ENCODE peak calls at places on chromosomes 3 and 15, in four cellular contexts. W, M, H and R are unnamed samples.

GRCh38 chr15:60477991-60478632 is 830 bp downstream of the ICE2 start:
- DNase-seq in M (no peak), W (peak; percentile 51), H (no peak), R (peak; percentile 47)

GRCh38 chr3:78804251-78805037 is 963.4 kb downstream of the ROBO1 start:
- DNase-seq in W (peak; percentile 77), M (no peak), H (peak; percentile 21), R (peak; percentile 63)

GRCh38 chr3:46693038-46693896 is at the start of gene ALS2CL:
- DNase-seq in H (peak; percentile 54), W (no peak), M (no peak), R (peak; percentile 55)

GRCh38 chr3:119776304-119776703 is 5.6 kb upstream of the NR1I2 start:
- DNase-seq in M (no peak), W (no peak), H (no peak), R (no peak)

GRCh38 chr3:56522374-56522773 is 34.6 kb upstream of the CCDC66 start:
- DNase-seq in H (no peak), M (no peak), W (no peak), R (no peak)

GRCh38 chr3:13483286-13483685 is 3.2 kb downstream of the HDAC11 start:
- DNase-seq in M (no peak), W (no peak), H (no peak), R (no peak)

GRCh38 chr15:56821721-56822425 is 88.6 kb upstream of the ZNF280D start:
- DNase-seq in H (peak; percentile 60), M (peak; percentile 48), W (peak; percentile 91), R (peak; percentile 71)

GRCh38 chr3:181868576-181868975 is 156.9 kb downstream of the SOX2 start:
- DNase-seq in H (no peak), M (no peak), W (no peak), R (no peak)

GRCh38 chr3:3633761-3634160 is 165.5 kb upstream of the LRRN1 start:
- DNase-seq in M (no peak), W (peak; percentile 9), H (no peak), R (no peak)

GRCh38 chr3:11136871-11137626 is 17.2 kb upstream of the HRH1 start:
- DNase-seq in M (no peak), W (peak; percentile 100), H (peak; percentile 81), R (peak; percentile 95)

GRCh38 chr15:67824157-67824899 is 981 bp upstream of the SKOR1 start:
- DNase-seq in W (no peak), M (no peak), H (no peak), R (no peak)

GRCh38 chr3:111735271-111735758 is 123.8 kb upstream of the PHLDB2 start:
- DNase-seq in H (no peak), W (peak; percentile 100), M (no peak), R (peak; percentile 82)

GRCh38 chr15:68152342-68152741 is 52.8 kb downstream of the CALML4 start:
- DNase-seq in W (no peak), M (no peak), H (no peak), R (no peak)

DNA sequence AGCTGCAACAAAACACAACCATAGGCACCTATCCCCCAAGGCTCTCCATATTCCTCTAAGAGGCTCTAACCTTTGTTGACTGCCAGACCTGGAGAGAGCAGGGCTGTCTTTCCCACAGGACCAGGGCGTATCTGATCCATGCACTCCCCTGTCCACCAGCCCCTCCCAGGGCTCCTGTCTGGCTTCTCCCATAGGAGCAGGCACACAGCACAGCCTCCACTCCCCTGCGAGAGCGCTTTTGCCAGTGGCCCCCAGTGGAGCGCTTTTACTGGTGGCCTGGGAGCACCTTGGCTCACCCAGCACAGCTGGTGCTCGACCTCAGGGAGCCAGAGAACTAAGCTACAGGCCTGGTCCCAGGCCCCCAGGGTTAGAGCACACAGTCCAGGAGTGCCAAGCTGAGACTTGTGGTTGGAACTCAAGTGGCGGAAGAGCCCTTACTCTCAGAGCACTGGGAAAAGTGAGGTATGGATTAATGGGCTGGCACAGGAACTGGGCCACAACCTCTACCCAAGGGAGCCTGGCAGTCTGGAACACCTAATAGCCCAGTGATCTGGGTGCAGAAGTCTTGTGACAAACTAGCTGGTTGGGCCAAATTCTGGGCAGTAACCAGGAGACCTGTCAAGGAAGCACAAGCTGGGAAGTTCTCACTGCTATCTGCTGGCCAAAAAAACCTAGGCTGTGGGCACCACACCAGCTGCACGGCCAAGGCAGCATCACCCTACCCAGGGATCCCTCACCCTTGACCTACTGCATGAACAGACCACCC is 79.6 kb downstream of the PPP2R3A start:
- DNase-seq in M (no peak), H (no peak), W (no peak), R (no peak)
- H3K36me3 ChIP-seq in M (no peaks in the 10 kb centered on the region), H (no peaks in the 10 kb centered on the region), W (peaks cover 20% of the 10 kb centered on the region), R (peaks cover 28% of the 10 kb centered on the region)

DNA sequence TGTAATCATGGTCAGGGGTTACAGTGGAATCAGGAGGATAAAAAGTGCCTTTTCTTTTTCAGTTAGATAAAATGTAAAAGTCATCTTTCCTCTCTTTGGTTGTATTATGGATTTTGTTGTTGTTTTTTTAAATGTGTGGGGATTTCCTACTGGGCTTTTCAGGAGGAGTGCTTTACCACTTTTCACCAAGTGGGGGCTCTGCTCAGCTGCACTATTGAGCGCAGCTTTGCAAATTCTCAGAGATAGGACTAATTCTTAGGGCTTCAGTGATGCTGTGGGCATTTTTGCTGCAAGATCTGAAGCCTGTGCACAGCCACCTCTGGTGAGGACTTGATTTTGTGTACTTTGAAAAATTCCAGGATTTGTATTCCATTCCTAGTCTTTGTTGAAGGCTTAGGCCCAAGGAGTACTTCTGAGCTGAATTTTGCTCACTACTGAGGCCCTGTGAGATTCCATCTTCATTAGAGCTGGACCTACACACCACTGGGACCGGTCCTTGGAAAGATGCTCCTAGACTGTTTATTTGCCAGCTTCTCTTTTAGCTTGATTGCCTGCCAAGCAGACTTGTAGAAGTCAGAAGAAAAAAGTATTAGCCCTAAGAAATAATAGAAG is 7.5 kb downstream of the GNB5 start:
- DNase-seq in H (no peak), M (no peak), W (no peak), R (peak; percentile 69)
- H3K4me3 ChIP-seq in H (no peak overlapping the region), M (no peak overlapping the region), W (no peak overlapping the region), R (no peak overlapping the region)

DNA sequence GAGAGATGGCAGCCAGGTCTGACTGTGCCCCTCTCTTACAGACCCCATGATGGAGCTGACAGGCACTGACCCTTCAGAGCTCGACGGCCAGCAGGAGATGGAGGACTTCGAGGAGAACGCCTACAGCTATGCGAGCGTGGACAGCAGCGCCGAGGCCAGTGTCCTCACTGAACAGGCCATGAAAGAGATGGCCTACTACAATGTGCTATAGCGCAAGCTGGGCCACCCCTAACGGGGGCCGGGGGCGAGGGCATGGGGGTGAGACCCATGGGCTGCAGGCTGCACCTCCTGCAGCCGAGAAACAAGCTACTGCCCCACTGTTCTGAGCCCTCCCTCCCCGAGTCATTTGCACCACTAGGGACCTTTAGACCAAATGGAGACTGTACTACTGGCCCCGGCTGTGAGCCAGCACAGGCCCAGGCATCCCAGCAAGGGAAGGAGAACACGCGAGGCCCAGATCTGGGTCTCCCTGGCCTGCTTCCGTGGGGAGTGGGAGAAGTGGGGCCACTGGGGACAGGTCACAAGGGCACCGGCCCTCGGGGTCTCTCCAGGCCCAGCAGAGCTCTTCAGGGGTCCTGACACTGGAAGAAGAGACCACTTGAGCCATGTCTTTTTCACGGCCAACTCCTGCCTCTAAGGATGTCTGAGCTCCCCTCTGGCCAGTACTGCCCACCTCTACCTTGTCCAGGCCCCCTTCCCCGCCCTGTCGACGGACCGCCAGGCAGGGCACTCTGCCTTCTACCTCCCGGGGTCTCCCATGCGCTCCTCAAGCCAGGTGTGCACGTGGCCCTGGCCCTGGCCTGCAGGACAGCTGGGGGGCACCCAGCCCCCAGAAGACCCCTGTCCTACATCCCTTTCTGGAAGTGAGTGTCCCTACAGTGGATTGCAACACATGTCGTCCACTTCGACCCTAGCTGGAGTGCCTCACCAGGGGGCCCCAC is 22.4 kb downstream of the IDH2 start:
- DNase-seq in W (no peak), M (no peak), H (no peak), R (no peak)
- H3K36me3 ChIP-seq in W (peaks cover 2% of the 10 kb centered on the region), M (peaks cover 11% of the 10 kb centered on the region), H (no peaks in the 10 kb centered on the region), R (peaks cover 37% of the 10 kb centered on the region)

DNA sequence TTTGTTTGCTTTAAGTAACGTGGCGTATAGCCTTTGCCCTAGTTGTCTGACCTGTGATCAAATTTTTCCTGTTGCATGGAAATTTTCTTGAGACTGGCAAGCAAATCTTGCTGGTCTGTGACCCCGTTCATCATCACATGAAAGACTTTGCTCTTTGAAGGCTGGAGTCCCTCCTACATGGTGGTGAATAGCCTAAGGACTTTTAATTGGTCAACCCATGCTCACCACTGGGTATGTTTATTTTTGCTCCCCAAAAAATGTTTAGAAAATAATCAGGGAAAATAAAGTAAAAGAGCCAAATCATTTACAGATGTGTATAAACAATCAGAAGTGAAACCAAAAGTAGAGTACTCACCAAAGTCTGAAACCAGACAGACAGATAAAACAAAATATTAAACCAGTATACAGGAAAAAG is 1075.3 kb upstream of the ALCAM start:
- DNase-seq in W (no peak), M (no peak), H (no peak), R (peak; percentile 66)
- H3K4me3 ChIP-seq in W (no peak overlapping the region), M (no peak overlapping the region), H (peak overlapping the region; percentile 2), R (peak overlapping the region; percentile 68)

DNA sequence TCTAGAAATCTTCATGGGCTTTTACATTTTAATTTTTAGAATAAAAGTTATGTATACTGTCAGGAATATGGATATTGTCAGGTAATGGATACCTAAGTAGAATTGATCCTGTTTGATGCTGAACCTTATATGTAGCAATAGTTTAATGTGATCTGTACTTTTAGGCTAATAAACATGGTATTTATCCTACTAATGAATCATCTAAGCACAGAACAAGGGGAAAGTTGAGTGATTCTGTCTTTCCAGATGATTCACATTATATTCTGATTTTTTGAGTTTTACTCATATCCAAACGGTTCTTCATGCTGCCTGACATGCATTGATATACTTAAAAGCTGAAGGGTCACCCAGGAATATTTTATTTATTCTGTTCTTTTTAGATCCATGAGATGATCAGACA is 34.5 kb downstream of the FANCI start:
- DNase-seq in W (no peak), M (no peak), H (no peak), R (peak; percentile 4)
- H3K36me3 ChIP-seq in W (peaks cover 6% of the 10 kb centered on the region), M (peaks cover 4% of the 10 kb centered on the region), H (no peaks in the 10 kb centered on the region), R (no peaks in the 10 kb centered on the region)

GRCh38 chr3:33424606-33425453 is 15.4 kb downstream of the UBP1 start:
- DNase-seq in H (no peak), W (no peak), M (no peak), R (no peak)
- H3K4me3 ChIP-seq in H (no peak overlapping the region), W (no peak overlapping the region), M (no peak overlapping the region), R (no peak overlapping the region)

DNA sequence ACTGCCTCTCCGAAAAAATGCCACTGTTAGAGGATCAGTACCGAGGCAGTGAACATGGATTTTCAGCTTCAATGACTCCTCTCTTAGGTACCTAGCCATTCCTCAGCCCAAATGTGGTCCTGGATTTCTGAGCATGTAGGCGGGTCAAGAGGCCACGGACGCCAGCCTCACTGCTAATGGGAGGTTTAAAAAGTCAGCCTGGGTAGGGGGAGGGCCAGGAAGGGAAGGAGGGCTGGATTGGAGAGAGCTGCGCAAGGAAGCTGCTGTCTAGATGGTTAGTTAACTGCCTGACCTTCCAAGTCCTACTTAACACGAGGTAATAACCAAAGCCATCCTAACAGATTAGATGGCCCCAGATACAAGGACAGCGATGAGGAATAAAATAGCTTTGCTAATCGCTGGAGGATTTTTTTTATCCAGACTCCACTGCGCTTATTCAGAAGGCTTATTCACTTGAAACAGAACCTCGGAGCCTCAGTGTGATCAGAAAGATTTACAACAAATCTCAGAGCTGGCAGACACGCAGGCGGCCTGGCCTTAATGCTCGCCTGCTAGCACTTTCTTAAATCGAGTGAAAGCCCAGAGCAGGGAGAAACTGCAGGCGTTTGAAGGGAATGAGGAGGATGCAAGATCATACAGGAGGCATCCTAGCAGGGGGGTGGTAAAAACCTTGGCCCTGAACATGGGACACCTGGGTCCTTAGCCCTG is 34.3 kb downstream of the TLE3 start:
- DNase-seq in W (no peak), M (no peak), H (peak; percentile 72), R (no peak)
- H3K36me3 ChIP-seq in W (peaks cover 21% of the 10 kb centered on the region), M (peaks cover 36% of the 10 kb centered on the region), H (no peaks in the 10 kb centered on the region), R (peaks cover 63% of the 10 kb centered on the region)